ENCODE peak calls at places on chromosomes 11 and 22, in four cellular contexts. One of them, this sample, is unnamed.
A peak's percentile ranks its signal among the peaks of the same experiment; 100 is the strongest.

GRCh38 chr11:10930961-10931760 is 73.3 kb upstream of the ZBED5 start:
- DNase-seq in A549: peak; percentile 74
- DNase-seq in HepG2: no peak
- DNase-seq in K562: peak; percentile 47
- DNase-seq in this sample: peak; percentile 80

GRCh38 chr11:64086263-64086938 is 50.7 kb downstream of the FLRT1 start:
- DNase-seq in A549: no peak
- DNase-seq in HepG2: no peak
- DNase-seq in K562: no peak
- DNase-seq in this sample: no peak

GRCh38 chr11:96061730-96062524 is 138.0 kb upstream of the MTMR2 start:
- DNase-seq in A549: no peak
- DNase-seq in HepG2: peak; percentile 56
- DNase-seq in K562: no peak
- DNase-seq in this sample: peak; percentile 66

GRCh38 chr11:30631148-30631547 is 45.0 kb upstream of the MPPED2 start:
- DNase-seq in A549: no peak
- DNase-seq in HepG2: no peak
- DNase-seq in K562: no peak
- DNase-seq in this sample: no peak

GRCh38 chr11:71282581-71283351 is 30.4 kb upstream of the SHANK2 start:
- DNase-seq in A549: no peak
- DNase-seq in HepG2: peak; percentile 84
- DNase-seq in K562: no peak
- DNase-seq in this sample: no peak

GRCh38 chr11:1912314-1912878 is 7.1 kb upstream of the TNNT3 start:
- DNase-seq in A549: no peak
- DNase-seq in HepG2: no peak
- DNase-seq in K562: no peak
- DNase-seq in this sample: no peak

GRCh38 chr11:3022982-3023381 is 30.9 kb upstream of the NAP1L4 start:
- DNase-seq in A549: no peak
- DNase-seq in HepG2: no peak
- DNase-seq in K562: no peak
- DNase-seq in this sample: no peak

GRCh38 chr11:62013266-62014157 is 46.1 kb upstream of the FTH1 start:
- DNase-seq in A549: no peak
- DNase-seq in HepG2: no peak
- DNase-seq in K562: no peak
- DNase-seq in this sample: no peak

GRCh38 chr11:13333456-13333957 is 55.9 kb downstream of the BMAL1 start:
- DNase-seq in A549: no peak
- DNase-seq in HepG2: peak; percentile 18
- DNase-seq in K562: no peak
- DNase-seq in this sample: no peak

GRCh38 chr11:34251640-34251980 is 106.2 kb downstream of the ABTB2 start:
- DNase-seq in A549: no peak
- DNase-seq in HepG2: no peak
- DNase-seq in K562: no peak
- DNase-seq in this sample: peak; percentile 6

GRCh38 chr11:17610402-17610894 is 63.4 kb downstream of the OTOG start:
- DNase-seq in A549: no peak
- DNase-seq in HepG2: no peak
- DNase-seq in K562: no peak
- DNase-seq in this sample: no peak

GRCh38 chr11:93633835-93634234 is 27.6 kb upstream of the CEP295 start:
- DNase-seq in A549: no peak
- DNase-seq in HepG2: no peak
- DNase-seq in K562: no peak
- DNase-seq in this sample: no peak

GRCh38 chr11:119666061-119666460 is 62.9 kb downstream of the NECTIN1 start:
- DNase-seq in A549: no peak
- DNase-seq in HepG2: no peak
- DNase-seq in K562: no peak
- DNase-seq in this sample: no peak

GRCh38 chr11:57429946-57430345 is 3.0 kb upstream of the SLC43A3 start:
- DNase-seq in A549: no peak
- DNase-seq in HepG2: no peak
- DNase-seq in K562: no peak
- DNase-seq in this sample: no peak

GRCh38 chr11:3341298-3341697 is 37.6 kb downstream of the ZNF195 start:
- DNase-seq in A549: no peak
- DNase-seq in HepG2: peak; percentile 28
- DNase-seq in K562: peak; percentile 34
- DNase-seq in this sample: peak; percentile 43

GRCh38 chr11:112216591-112217105 is 9.6 kb upstream of the PTS start:
- DNase-seq in A549: no peak
- DNase-seq in HepG2: no peak
- DNase-seq in K562: no peak
- DNase-seq in this sample: no peak

GRCh38 chr11:123060265-123061000 is 1.5 kb downstream of the HSPA8 start:
- DNase-seq in A549: no peak
- DNase-seq in HepG2: no peak
- DNase-seq in K562: peak; percentile 17
- DNase-seq in this sample: no peak

GRCh38 chr11:844693-845644 is 2.3 kb downstream of the TSPAN4 start:
- DNase-seq in A549: peak; percentile 83
- DNase-seq in HepG2: peak; percentile 88
- DNase-seq in K562: peak; percentile 66
- DNase-seq in this sample: peak; percentile 92

GRCh38 chr11:82989628-82990404 is 81.9 kb downstream of the RAB30 start:
- DNase-seq in A549: no peak
- DNase-seq in HepG2: peak; percentile 78
- DNase-seq in K562: no peak
- DNase-seq in this sample: no peak

GRCh38 chr11:94880216-94880615 is 93.1 kb downstream of the CWC15 start:
- DNase-seq in A549: peak; percentile 69
- DNase-seq in HepG2: peak; percentile 44
- DNase-seq in K562: no peak
- DNase-seq in this sample: no peak

GRCh38 chr11:614583-615452 is 932 bp downstream of the IRF7 start:
- DNase-seq in A549: no peak
- DNase-seq in HepG2: no peak
- DNase-seq in K562: no peak
- DNase-seq in this sample: no peak

GRCh38 chr22:44584256-44584902 is 86.3 kb upstream of the RTL6 start:
- DNase-seq in A549: no peak
- DNase-seq in HepG2: no peak
- DNase-seq in K562: no peak
- DNase-seq in this sample: no peak

GRCh38 chr11:58057481-58057880 is 26.7 kb downstream of the OR6Q1 start:
- DNase-seq in A549: no peak
- DNase-seq in HepG2: no peak
- DNase-seq in K562: no peak
- DNase-seq in this sample: no peak

GRCh38 chr11:77320351-77320750 is 18.9 kb upstream of the GDPD4 start:
- DNase-seq in A549: no peak
- DNase-seq in HepG2: no peak
- DNase-seq in K562: no peak
- DNase-seq in this sample: no peak

GRCh38 chr11:62181097-62181496 is 8.9 kb upstream of the SCGB1D1 start:
- DNase-seq in A549: no peak
- DNase-seq in HepG2: no peak
- DNase-seq in K562: no peak
- DNase-seq in this sample: no peak

GRCh38 chr22:46094676-46095075 is 55.6 kb upstream of the PPARA start:
- DNase-seq in A549: no peak
- DNase-seq in HepG2: no peak
- DNase-seq in K562: no peak
- DNase-seq in this sample: no peak

GRCh38 chr11:13680501-13681264 is 12.2 kb downstream of the FAR1 start:
- DNase-seq in A549: no peak
- DNase-seq in HepG2: no peak
- DNase-seq in K562: no peak
- DNase-seq in this sample: no peak

GRCh38 chr11:1747753-1748466 is 2.5 kb downstream of the IFITM10 start:
- DNase-seq in A549: no peak
- DNase-seq in HepG2: no peak
- DNase-seq in K562: no peak
- DNase-seq in this sample: no peak

GRCh38 chr11:123577081-123577598 is 77.3 kb downstream of the SCN3B start:
- DNase-seq in A549: peak; percentile 64
- DNase-seq in HepG2: peak; percentile 16
- DNase-seq in K562: peak; percentile 82
- DNase-seq in this sample: peak; percentile 52

GRCh38 chr11:9535189-9535781 is 38.2 kb upstream of the WEE1 start:
- DNase-seq in A549: no peak
- DNase-seq in HepG2: peak; percentile 51
- DNase-seq in K562: peak; percentile 75
- DNase-seq in this sample: peak; percentile 66

GRCh38 chr22:46119093-46119728 is 31.1 kb upstream of the PPARA start:
- DNase-seq in A549: no peak
- DNase-seq in HepG2: no peak
- DNase-seq in K562: no peak
- DNase-seq in this sample: no peak

GRCh38 chr11:117427356-117427874 is 99.8 kb downstream of the CEP164 start:
- DNase-seq in A549: no peak
- DNase-seq in HepG2: no peak
- DNase-seq in K562: no peak
- DNase-seq in this sample: no peak

GRCh38 chr22:32672542-32672941 is 129.0 kb upstream of the TIMP3 start:
- DNase-seq in A549: no peak
- DNase-seq in HepG2: no peak
- DNase-seq in K562: no peak
- DNase-seq in this sample: no peak

GRCh38 chr11:12386745-12387144 is 9.4 kb downstream of the PARVA start:
- DNase-seq in A549: no peak
- DNase-seq in HepG2: peak; percentile 85
- DNase-seq in K562: no peak
- DNase-seq in this sample: no peak

GRCh38 chr22:40033586-40034380 is 39.0 kb downstream of the FAM83F start:
- DNase-seq in A549: no peak
- DNase-seq in HepG2: no peak
- DNase-seq in K562: no peak
- DNase-seq in this sample: no peak

DNA sequence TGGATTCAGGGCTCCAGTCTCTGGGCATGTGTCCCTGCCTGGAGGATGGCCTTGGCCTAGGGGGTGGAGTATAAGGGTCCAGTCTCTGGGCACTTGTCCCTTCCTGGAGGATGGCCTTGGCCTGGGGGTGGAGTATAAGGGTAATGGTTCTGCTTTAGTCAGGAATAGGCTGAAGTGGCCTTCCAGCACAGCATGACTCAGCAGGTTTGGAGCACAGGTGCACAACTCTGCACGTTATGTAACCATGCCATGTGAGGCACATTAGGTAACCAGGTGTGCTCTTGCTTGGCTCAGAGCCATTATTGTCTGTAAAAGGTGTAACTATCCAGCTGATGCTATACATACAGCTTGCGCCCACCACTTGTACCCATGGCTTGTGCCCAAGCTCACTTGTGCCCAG is 48.4 kb upstream of the POLD3 start:
- DNase-seq in A549: no peak
- DNase-seq in HepG2: no peak
- DNase-seq in K562: no peak
- DNase-seq in this sample: no peak
- TF ChIP-seq MYC in A549: no peak
- TF ChIP-seq MYC in HepG2: no peak
- TF ChIP-seq MYC in K562: no peak
- TF ChIP-seq MYC in this sample: no peak

DNA sequence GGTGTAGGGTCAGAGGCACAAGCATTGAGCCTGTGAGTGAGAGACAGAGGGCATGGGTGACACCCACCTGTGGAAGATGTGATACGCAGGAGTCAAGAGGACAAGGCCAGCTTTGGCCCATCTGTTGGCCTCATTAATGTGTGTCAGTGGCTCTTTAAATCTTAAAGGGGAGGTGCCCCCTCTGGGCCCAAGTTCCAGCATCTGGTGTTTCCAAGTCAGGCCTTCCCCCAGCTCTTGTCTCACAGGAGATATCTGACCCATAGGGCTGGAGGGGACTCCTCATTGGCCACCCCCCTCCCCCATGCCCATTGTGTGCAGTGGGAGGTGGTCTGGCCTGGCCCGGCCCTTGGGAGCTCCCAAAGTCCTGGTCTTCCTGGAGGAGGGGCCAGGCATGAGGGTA is 8.9 kb downstream of the KCNK7 start:
- DNase-seq in A549: no peak
- DNase-seq in HepG2: no peak
- DNase-seq in K562: no peak
- DNase-seq in this sample: no peak
- TF ChIP-seq MYC in A549: no peak
- TF ChIP-seq MYC in HepG2: no peak
- TF ChIP-seq MYC in K562: no peak
- TF ChIP-seq MYC in this sample: no peak

GRCh38 chr11:20367313-20367948 is 3.9 kb downstream of the HTATIP2 start:
- DNase-seq in A549: peak; percentile 90
- DNase-seq in HepG2: peak; percentile 24
- DNase-seq in K562: peak; percentile 69
- DNase-seq in this sample: peak; percentile 91
- TF ChIP-seq MYC in A549: no peak
- TF ChIP-seq MYC in HepG2: no peak
- TF ChIP-seq MYC in K562: peak; percentile 21
- TF ChIP-seq MYC in this sample: no peak

GRCh38 chr11:114233755-114234154 is 62.4 kb upstream of the NNMT start:
- DNase-seq in A549: no peak
- DNase-seq in HepG2: no peak
- DNase-seq in K562: no peak
- DNase-seq in this sample: no peak
- TF ChIP-seq MYC in A549: no peak
- TF ChIP-seq MYC in HepG2: no peak
- TF ChIP-seq MYC in K562: no peak
- TF ChIP-seq MYC in this sample: no peak